ENCODE peak calls at places on chromosomes 4 and X, in nine cellular contexts. N, J, Q, R, F, O, P, I and U are unnamed samples. For H3K9me3, the result is how much of the 10 kb centered on the place peaks cover.

GRCh38 chr4:149549911-149550310 is 265.7 kb downstream of the IQCM start:
- DNase-seq in N (peak), J (no peak), Q (no peak), R (no peak), F (no peak), O (no peak), P (no peak), I (peak), U (peak)

GRCh38 chr4:140711910-140712309 is 44.3 kb downstream of the TBC1D9 start:
- DNase-seq in N (peak), J (no peak), Q (no peak), R (no peak), F (no peak), O (no peak), P (no peak), I (no peak), U (no peak)

GRCh38 chr4:70533791-70534190 is 15.4 kb downstream of the AMTN start:
- DNase-seq in N (no peak), J (no peak), Q (no peak), R (no peak), F (no peak), O (no peak), P (no peak), I (no peak), U (peak)

GRCh38 chrX:20320461-20321159 is 53.9 kb upstream of the RPS6KA3 start:
- DNase-seq in N (no peak), J (peak), Q (no peak), R (no peak), F (peak), O (no peak), P (peak), I (no peak), U (no peak)

GRCh38 chrX:107601759-107602158 is 26.6 kb upstream of the PRPS1 start:
- DNase-seq in N (no peak), J (no peak), Q (no peak), R (no peak), F (no peak), O (no peak), P (no peak), I (no peak), U (no peak)

GRCh38 chrX:118702741-118703140 is 24.7 kb upstream of the IL13RA1 start:
- DNase-seq in N (no peak), J (no peak), Q (no peak), R (no peak), F (no peak), O (no peak), P (no peak), I (no peak), U (no peak)

GRCh38 chr4:56410247-56410646 is 23.0 kb upstream of the AASDH start:
- DNase-seq in N (peak), J (no peak), Q (peak), R (peak), F (no peak), O (peak), P (no peak), I (peak), U (peak)

GRCh38 chrX:107658660-107659059 is 30.4 kb downstream of the PRPS1 start:
- DNase-seq in N (no peak), J (no peak), Q (no peak), R (no peak), F (no peak), O (no peak), P (no peak), I (no peak), U (no peak)

GRCh38 chr4:176340871-176341685 is 21.3 kb downstream of the SPCS3 start:
- DNase-seq in N (peak), J (peak), Q (peak), R (peak), F (peak), O (no peak), P (no peak), I (peak), U (no peak)

GRCh38 chr4:57094482-57095223 is 15.5 kb downstream of the IGFBP7 start:
- DNase-seq in N (no peak), J (no peak), Q (no peak), R (peak), F (no peak), O (no peak), P (no peak), I (no peak), U (no peak)

GRCh38 chr4:163548481-163549243 is 54.2 kb downstream of the TMA16 start:
- DNase-seq in N (peak), J (peak), Q (peak), R (peak), F (peak), O (no peak), P (no peak), I (peak), U (no peak)

GRCh38 chrX:85052207-85052606 is 48.5 kb downstream of the APOOL start:
- DNase-seq in N (no peak), J (no peak), Q (no peak), R (peak), F (no peak), O (no peak), P (no peak), I (no peak), U (no peak)

GRCh38 chr4:1249731-1250526 is 999 bp upstream of the CTBP1 start:
- DNase-seq in N (peak), J (peak), Q (no peak), R (peak), F (peak), O (peak), P (peak), I (no peak), U (no peak)

GRCh38 chrX:13570245-13570573 is 808 bp downstream of the EGFL6 start:
- DNase-seq in N (no peak), J (no peak), Q (no peak), R (no peak), F (no peak), O (no peak), P (no peak), I (peak), U (no peak)

GRCh38 chr4:123418486-123418931 is 21.9 kb downstream of the SPRY1 start:
- DNase-seq in N (peak), J (no peak), Q (no peak), R (peak), F (peak), O (no peak), P (no peak), I (peak), U (peak)

GRCh38 chr4:165542476-165542875 is 163.7 kb downstream of the CPE start:
- DNase-seq in N (no peak), J (no peak), Q (no peak), R (no peak), F (no peak), O (no peak), P (no peak), I (no peak), U (no peak)

GRCh38 chr4:13907255-13907751 is 279.8 kb upstream of the BOD1L1 start:
- DNase-seq in N (peak), J (no peak), Q (no peak), R (peak), F (peak), O (no peak), P (no peak), I (no peak), U (peak)

GRCh38 chrX:119266364-119266995 is 30.4 kb downstream of the PGRMC1 start:
- DNase-seq in N (peak), J (peak), Q (peak), R (peak), F (peak), O (peak), P (no peak), I (peak), U (no peak)

GRCh38 chr4:158938462-158939044 is 164.3 kb upstream of the RAPGEF2 start:
- DNase-seq in N (no peak), J (no peak), Q (no peak), R (peak), F (no peak), O (no peak), P (no peak), I (no peak), U (no peak)

GRCh38 chrX:82362550-82362949 is 1145.5 kb upstream of the POU3F4 start:
- DNase-seq in N (peak), J (no peak), Q (no peak), R (no peak), F (no peak), O (no peak), P (no peak), I (no peak), U (no peak)

GRCh38 chr4:80265571-80266266 is 745 bp upstream of the FGF5 start:
- DNase-seq in N (peak), J (no peak), Q (no peak), R (peak), F (no peak), O (no peak), P (no peak), I (peak), U (peak)

GRCh38 chr4:13193662-13194061 is 290.5 kb downstream of the RAB28 start:
- DNase-seq in N (no peak), J (no peak), Q (no peak), R (no peak), F (no peak), O (no peak), P (no peak), I (no peak), U (no peak)

GRCh38 chr4:55312491-55313101 is 33.4 kb upstream of the SRD5A3 start:
- DNase-seq in N (peak), J (peak), Q (peak), R (peak), F (peak), O (peak), P (peak), I (peak), U (no peak)

GRCh38 chrX:107710617-107711391 is 64.8 kb downstream of the TSC22D3 start:
- DNase-seq in N (peak), J (peak), Q (no peak), R (peak), F (peak), O (peak), P (peak), I (peak), U (peak)

GRCh38 chrX:40098264-40099045 is 697 bp upstream of the BCOR start:
- DNase-seq in N (peak), J (peak), Q (peak), R (peak), F (peak), O (peak), P (peak), I (peak), U (peak)

GRCh38 chr4:13476915-13477314 is 7.2 kb downstream of the RAB28 start:
- DNase-seq in N (peak), J (no peak), Q (no peak), R (peak), F (peak), O (no peak), P (no peak), I (no peak), U (no peak)

GRCh38 chr4:78059524-78059889 is 2.4 kb downstream of the FRAS1 start:
- DNase-seq in N (peak), J (no peak), Q (peak), R (peak), F (peak), O (peak), P (no peak), I (peak), U (peak)

GRCh38 chr4:118948545-118949144 is 60.0 kb downstream of the SYNPO2 start:
- DNase-seq in N (no peak), J (no peak), Q (no peak), R (peak), F (no peak), O (no peak), P (no peak), I (no peak), U (no peak)

GRCh38 chr4:155433636-155434360 is 57.0 kb upstream of the MAP9 start:
- DNase-seq in N (no peak), J (no peak), Q (no peak), R (peak), F (no peak), O (no peak), P (no peak), I (no peak), U (no peak)

GRCh38 chrX:114267127-114267526 is 316.8 kb upstream of the HTR2C start:
- DNase-seq in N (no peak), J (no peak), Q (no peak), R (no peak), F (no peak), O (no peak), P (no peak), I (no peak), U (no peak)

GRCh38 chrX:120125444-120125843 is 9.7 kb upstream of the RHOXF1 start:
- DNase-seq in N (no peak), J (no peak), Q (no peak), R (no peak), F (no peak), O (no peak), P (no peak), I (no peak), U (no peak)

GRCh38 chr4:153371835-153372234 is 27.3 kb downstream of the MND1 start:
- DNase-seq in N (no peak), J (no peak), Q (no peak), R (no peak), F (no peak), O (no peak), P (no peak), I (no peak), U (no peak)
- H3K9me3 ChIP-seq in N (under half), J (under half), Q (under half), R (under half), F (under half), O (under half), P (under half), I (under half), U (under half)

GRCh38 chr4:25223770-25224375 is 10.0 kb upstream of the PI4K2B start:
- DNase-seq in N (no peak), J (peak), Q (peak), R (peak), F (no peak), O (no peak), P (no peak), I (peak), U (peak)
- H3K9me3 ChIP-seq in N (under half), J (under half), Q (under half), R (under half), F (under half), O (under half), P (under half), I (under half), U (under half)

DNA sequence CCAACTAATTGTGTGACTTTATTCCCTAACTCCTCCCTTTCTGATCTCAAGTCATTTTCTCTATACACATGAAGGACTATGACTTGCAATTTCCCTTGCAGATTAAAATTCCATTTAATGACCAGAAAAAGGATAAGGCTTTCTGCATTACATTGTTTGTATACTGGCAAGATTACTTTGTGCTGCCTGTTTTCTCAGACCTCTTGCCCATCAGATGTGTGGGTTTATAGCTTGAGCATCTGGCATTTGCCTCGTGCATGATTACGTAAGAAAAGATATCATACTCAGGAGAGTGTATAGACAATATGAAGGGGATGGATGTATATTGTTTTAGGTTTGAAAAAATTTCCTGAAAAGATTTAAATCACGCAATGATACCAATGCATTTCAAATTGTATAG is 593.8 kb upstream of the SLIT2 start:
- DNase-seq in N (no peak), J (no peak), Q (no peak), R (no peak), F (no peak), O (no peak), P (no peak), I (no peak), U (no peak)
- H3K9me3 ChIP-seq in N (under half), J (under half), Q (under half), R (under half), F (under half), O (under half), P (under half), I (under half), U (under half)

GRCh38 chr4:24118031-24118430 is 228.2 kb upstream of the PPARGC1A start:
- DNase-seq in N (no peak), J (no peak), Q (no peak), R (no peak), F (peak), O (no peak), P (no peak), I (no peak), U (no peak)

GRCh38 chr4:24112466-24112865 is 222.6 kb upstream of the PPARGC1A start:
- DNase-seq in N (no peak), J (no peak), Q (no peak), R (peak), F (no peak), O (no peak), P (no peak), I (no peak), U (no peak)

GRCh38 chr4:24116107-24116506 is 226.3 kb upstream of the PPARGC1A start:
- DNase-seq in N (no peak), J (no peak), Q (no peak), R (no peak), F (peak), O (no peak), P (no peak), I (no peak), U (no peak)

GRCh38 chr4:24114444-24114843 is 224.6 kb upstream of the PPARGC1A start:
- DNase-seq in N (no peak), J (no peak), Q (no peak), R (no peak), F (no peak), O (no peak), P (no peak), I (no peak), U (no peak)

GRCh38 chr4:24115101-24115500 is 225.3 kb upstream of the PPARGC1A start:
- DNase-seq in N (no peak), J (no peak), Q (no peak), R (no peak), F (no peak), O (no peak), P (no peak), I (no peak), U (no peak)
- H3K9me3 ChIP-seq in N (under half), J (under half), Q (under half), R (under half), F (under half), O (under half), P (under half), I (under half), U (under half)